ENCODE peak calls at places on chromosomes 3 and 15, in nine cellular contexts. One of them, this sample, is unnamed.

GRCh38 chr3:175941352-175941751 is 1082.2 kb downstream of the NAALADL2 start:
- DNase-seq in stomach: no peak
- DNase-seq in A549: no peak
- DNase-seq in nephron progenitor cell: no peak
- DNase-seq in psoas muscle: no peak
- DNase-seq in astrocyte of the spinal cord: no peak
- DNase-seq in AG04449: no peak
- DNase-seq in progenitor cell of endocrine pancreas: no peak
- DNase-seq in GM12865: peak
- DNase-seq in this sample: no peak

GRCh38 chr3:52401551-52401950 is 43.4 kb downstream of the SEMA3G start:
- DNase-seq in stomach: no peak
- DNase-seq in A549: no peak
- DNase-seq in nephron progenitor cell: no peak
- DNase-seq in psoas muscle: no peak
- DNase-seq in astrocyte of the spinal cord: no peak
- DNase-seq in AG04449: no peak
- DNase-seq in progenitor cell of endocrine pancreas: no peak
- DNase-seq in GM12865: no peak
- DNase-seq in this sample: no peak

GRCh38 chr3:79167651-79168416 is 600.0 kb downstream of the ROBO1 start:
- DNase-seq in stomach: no peak
- DNase-seq in A549: no peak
- DNase-seq in nephron progenitor cell: no peak
- DNase-seq in psoas muscle: no peak
- DNase-seq in astrocyte of the spinal cord: peak
- DNase-seq in AG04449: peak
- DNase-seq in progenitor cell of endocrine pancreas: no peak
- DNase-seq in GM12865: no peak
- DNase-seq in this sample: no peak

GRCh38 chr3:20760981-20761380 is 575.0 kb upstream of the SGO1 start:
- DNase-seq in stomach: no peak
- DNase-seq in A549: no peak
- DNase-seq in nephron progenitor cell: no peak
- DNase-seq in psoas muscle: no peak
- DNase-seq in astrocyte of the spinal cord: no peak
- DNase-seq in AG04449: no peak
- DNase-seq in progenitor cell of endocrine pancreas: no peak
- DNase-seq in GM12865: no peak
- DNase-seq in this sample: no peak

GRCh38 chr15:97691799-97692198 is 268.7 kb upstream of the ARRDC4 start:
- DNase-seq in stomach: no peak
- DNase-seq in A549: no peak
- DNase-seq in nephron progenitor cell: no peak
- DNase-seq in psoas muscle: no peak
- DNase-seq in astrocyte of the spinal cord: no peak
- DNase-seq in AG04449: no peak
- DNase-seq in progenitor cell of endocrine pancreas: no peak
- DNase-seq in GM12865: no peak
- DNase-seq in this sample: no peak

GRCh38 chr15:70049701-70050445 is 47.8 kb downstream of the TLE3 start:
- DNase-seq in stomach: no peak
- DNase-seq in A549: no peak
- DNase-seq in nephron progenitor cell: peak
- DNase-seq in psoas muscle: no peak
- DNase-seq in astrocyte of the spinal cord: no peak
- DNase-seq in AG04449: no peak
- DNase-seq in progenitor cell of endocrine pancreas: no peak
- DNase-seq in GM12865: no peak
- DNase-seq in this sample: no peak

GRCh38 chr3:181493423-181493822 is 218.3 kb upstream of the SOX2 start:
- DNase-seq in stomach: no peak
- DNase-seq in A549: no peak
- DNase-seq in nephron progenitor cell: no peak
- DNase-seq in psoas muscle: no peak
- DNase-seq in astrocyte of the spinal cord: peak
- DNase-seq in AG04449: peak
- DNase-seq in progenitor cell of endocrine pancreas: no peak
- DNase-seq in GM12865: no peak
- DNase-seq in this sample: no peak

GRCh38 chr15:100060276-100060926 is 281.4 kb downstream of the ADAMTS17 start:
- DNase-seq in stomach: peak
- DNase-seq in A549: no peak
- DNase-seq in nephron progenitor cell: no peak
- DNase-seq in psoas muscle: no peak
- DNase-seq in astrocyte of the spinal cord: peak
- DNase-seq in AG04449: no peak
- DNase-seq in progenitor cell of endocrine pancreas: no peak
- DNase-seq in GM12865: no peak
- DNase-seq in this sample: no peak

GRCh38 chr15:93861413-93861812 is 369.9 kb upstream of the MCTP2 start:
- DNase-seq in stomach: no peak
- DNase-seq in A549: no peak
- DNase-seq in nephron progenitor cell: no peak
- DNase-seq in psoas muscle: no peak
- DNase-seq in astrocyte of the spinal cord: no peak
- DNase-seq in AG04449: peak
- DNase-seq in progenitor cell of endocrine pancreas: no peak
- DNase-seq in GM12865: peak
- DNase-seq in this sample: no peak

GRCh38 chr3:101638262-101638745 is 38.6 kb downstream of the ZBTB11 start:
- DNase-seq in stomach: no peak
- DNase-seq in A549: no peak
- DNase-seq in nephron progenitor cell: peak
- DNase-seq in psoas muscle: no peak
- DNase-seq in astrocyte of the spinal cord: peak
- DNase-seq in AG04449: no peak
- DNase-seq in progenitor cell of endocrine pancreas: no peak
- DNase-seq in GM12865: peak
- DNase-seq in this sample: no peak
- TF ChIP-seq CTCF in stomach: no peak
- TF ChIP-seq CTCF in A549: no peak
- TF ChIP-seq CTCF in nephron progenitor cell: no peak
- TF ChIP-seq CTCF in psoas muscle: no peak
- TF ChIP-seq CTCF in astrocyte of the spinal cord: peak
- TF ChIP-seq CTCF in AG04449: no peak
- TF ChIP-seq CTCF in progenitor cell of endocrine pancreas: peak
- TF ChIP-seq CTCF in GM12865: no peak
- TF ChIP-seq CTCF in this sample: no peak

GRCh38 chr15:80916056-80916455 is 73.6 kb downstream of the MESD start:
- DNase-seq in stomach: no peak
- DNase-seq in A549: no peak
- DNase-seq in nephron progenitor cell: no peak
- DNase-seq in psoas muscle: no peak
- DNase-seq in astrocyte of the spinal cord: no peak
- DNase-seq in AG04449: no peak
- DNase-seq in progenitor cell of endocrine pancreas: no peak
- DNase-seq in GM12865: no peak
- DNase-seq in this sample: no peak

GRCh38 chr15:80921736-80922135 is 67.9 kb downstream of the MESD start:
- DNase-seq in stomach: no peak
- DNase-seq in A549: no peak
- DNase-seq in nephron progenitor cell: no peak
- DNase-seq in psoas muscle: no peak
- DNase-seq in astrocyte of the spinal cord: no peak
- DNase-seq in AG04449: no peak
- DNase-seq in progenitor cell of endocrine pancreas: no peak
- DNase-seq in GM12865: no peak
- DNase-seq in this sample: no peak

GRCh38 chr15:80915462-80915861 is 74.2 kb downstream of the MESD start:
- DNase-seq in stomach: no peak
- DNase-seq in A549: no peak
- DNase-seq in nephron progenitor cell: no peak
- DNase-seq in psoas muscle: no peak
- DNase-seq in astrocyte of the spinal cord: no peak
- DNase-seq in AG04449: no peak
- DNase-seq in progenitor cell of endocrine pancreas: no peak
- DNase-seq in GM12865: no peak
- DNase-seq in this sample: no peak

GRCh38 chr15:80920271-80920699 is 69.3 kb downstream of the MESD start:
- DNase-seq in stomach: no peak
- DNase-seq in A549: no peak
- DNase-seq in nephron progenitor cell: no peak
- DNase-seq in psoas muscle: no peak
- DNase-seq in astrocyte of the spinal cord: no peak
- DNase-seq in AG04449: no peak
- DNase-seq in progenitor cell of endocrine pancreas: no peak
- DNase-seq in GM12865: peak
- DNase-seq in this sample: no peak

GRCh38 chr15:80918440-80918839 is 71.2 kb downstream of the MESD start:
- DNase-seq in stomach: no peak
- DNase-seq in A549: no peak
- DNase-seq in nephron progenitor cell: no peak
- DNase-seq in psoas muscle: no peak
- DNase-seq in astrocyte of the spinal cord: no peak
- DNase-seq in AG04449: no peak
- DNase-seq in progenitor cell of endocrine pancreas: no peak
- DNase-seq in GM12865: no peak
- DNase-seq in this sample: no peak
- TF ChIP-seq CTCF in stomach: no peak
- TF ChIP-seq CTCF in A549: no peak
- TF ChIP-seq CTCF in nephron progenitor cell: no peak
- TF ChIP-seq CTCF in psoas muscle: no peak
- TF ChIP-seq CTCF in astrocyte of the spinal cord: no peak
- TF ChIP-seq CTCF in AG04449: no peak
- TF ChIP-seq CTCF in progenitor cell of endocrine pancreas: no peak
- TF ChIP-seq CTCF in GM12865: no peak
- TF ChIP-seq CTCF in this sample: no peak

GRCh38 chr15:101280007-101280406 is 2.7 kb upstream of the SELENOS start:
- DNase-seq in stomach: no peak
- DNase-seq in A549: no peak
- DNase-seq in nephron progenitor cell: no peak
- DNase-seq in psoas muscle: no peak
- DNase-seq in astrocyte of the spinal cord: no peak
- DNase-seq in AG04449: no peak
- DNase-seq in progenitor cell of endocrine pancreas: no peak
- DNase-seq in GM12865: no peak
- DNase-seq in this sample: no peak

GRCh38 chr15:101277038-101277822 is at the start of gene SELENOS:
- DNase-seq in stomach: peak
- DNase-seq in A549: peak
- DNase-seq in nephron progenitor cell: peak
- DNase-seq in psoas muscle: peak
- DNase-seq in astrocyte of the spinal cord: peak
- DNase-seq in AG04449: no peak
- DNase-seq in progenitor cell of endocrine pancreas: peak
- DNase-seq in GM12865: peak
- DNase-seq in this sample: peak

GRCh38 chr15:101276501-101277037 is 716 bp downstream of the SELENOS start:
- DNase-seq in stomach: no peak
- DNase-seq in A549: no peak
- DNase-seq in nephron progenitor cell: no peak
- DNase-seq in psoas muscle: no peak
- DNase-seq in astrocyte of the spinal cord: peak
- DNase-seq in AG04449: no peak
- DNase-seq in progenitor cell of endocrine pancreas: no peak
- DNase-seq in GM12865: peak
- DNase-seq in this sample: no peak

GRCh38 chr15:101275018-101275417 is 2.3 kb downstream of the SELENOS start:
- DNase-seq in stomach: no peak
- DNase-seq in A549: no peak
- DNase-seq in nephron progenitor cell: no peak
- DNase-seq in psoas muscle: no peak
- DNase-seq in astrocyte of the spinal cord: no peak
- DNase-seq in AG04449: no peak
- DNase-seq in progenitor cell of endocrine pancreas: no peak
- DNase-seq in GM12865: peak
- DNase-seq in this sample: no peak

DNA sequence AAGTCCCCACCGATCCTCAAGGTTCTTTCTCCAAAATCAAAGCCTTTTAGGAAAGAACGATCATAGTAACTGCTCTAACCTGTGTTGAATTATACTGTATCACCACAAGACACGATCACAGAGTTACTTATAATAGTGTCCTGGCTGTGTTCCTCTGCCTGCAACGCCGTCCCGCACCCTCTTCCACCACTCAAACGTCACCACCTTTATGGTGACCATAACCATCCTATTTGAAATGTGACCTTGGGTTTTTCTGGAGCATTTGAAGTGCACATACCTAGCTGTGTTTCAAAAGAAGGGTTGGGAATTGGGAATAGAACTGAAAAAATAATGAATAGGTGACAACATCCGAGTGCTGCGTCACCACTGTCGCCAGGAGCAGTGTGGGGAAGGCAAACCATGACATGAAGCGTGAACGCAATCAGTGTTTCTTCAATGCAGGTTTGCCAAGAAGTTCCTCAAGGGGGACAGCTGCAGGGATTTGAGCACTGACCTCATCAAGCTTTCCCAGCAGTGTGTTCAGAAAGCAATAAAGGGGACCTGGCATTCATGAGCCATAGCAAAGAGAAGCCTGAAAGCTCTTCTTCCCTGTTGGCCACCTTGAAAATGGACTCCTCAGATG is 769 bp upstream of the SELENOS start:
- DNase-seq in stomach: no peak
- DNase-seq in A549: no peak
- DNase-seq in nephron progenitor cell: no peak
- DNase-seq in psoas muscle: no peak
- DNase-seq in astrocyte of the spinal cord: no peak
- DNase-seq in AG04449: no peak
- DNase-seq in progenitor cell of endocrine pancreas: no peak
- DNase-seq in GM12865: no peak
- DNase-seq in this sample: no peak
- TF ChIP-seq CTCF in stomach: no peak
- TF ChIP-seq CTCF in A549: no peak
- TF ChIP-seq CTCF in nephron progenitor cell: no peak
- TF ChIP-seq CTCF in psoas muscle: no peak
- TF ChIP-seq CTCF in astrocyte of the spinal cord: no peak
- TF ChIP-seq CTCF in AG04449: no peak
- TF ChIP-seq CTCF in progenitor cell of endocrine pancreas: no peak
- TF ChIP-seq CTCF in GM12865: no peak
- TF ChIP-seq CTCF in this sample: no peak

DNA sequence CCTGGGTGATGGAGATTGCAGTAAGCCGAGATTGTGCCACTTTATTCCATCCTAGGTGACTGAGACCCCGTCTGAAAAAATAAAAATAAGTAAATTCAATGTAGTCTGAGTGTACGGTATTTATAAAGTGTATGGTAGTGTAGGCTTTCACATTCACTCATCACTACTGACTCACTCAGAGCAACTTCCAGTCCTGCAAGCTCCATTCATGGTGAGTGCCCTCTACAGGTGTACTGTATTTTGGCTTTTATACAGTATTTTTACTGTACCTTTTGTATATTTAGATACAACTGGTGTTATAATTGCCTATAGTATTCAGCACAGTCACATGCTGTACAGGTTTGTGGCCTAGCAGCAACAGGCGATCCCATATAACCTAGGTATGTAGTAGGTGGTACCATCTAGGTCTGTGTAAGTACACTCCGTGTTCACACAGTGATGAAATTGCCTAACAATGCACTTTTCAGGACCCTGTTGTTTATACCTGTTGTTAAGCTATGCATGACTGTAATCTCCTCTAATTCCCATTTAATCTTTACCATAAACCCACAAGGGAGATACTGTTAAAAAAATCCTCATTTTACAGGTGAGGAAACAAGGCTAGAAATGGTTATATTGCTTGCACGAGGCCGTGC is 19.3 kb downstream of the CACNA1D start:
- DNase-seq in stomach: no peak
- DNase-seq in A549: no peak
- DNase-seq in nephron progenitor cell: no peak
- DNase-seq in psoas muscle: no peak
- DNase-seq in astrocyte of the spinal cord: no peak
- DNase-seq in AG04449: no peak
- DNase-seq in progenitor cell of endocrine pancreas: no peak
- DNase-seq in GM12865: peak
- DNase-seq in this sample: no peak
- TF ChIP-seq CTCF in stomach: no peak
- TF ChIP-seq CTCF in A549: peak
- TF ChIP-seq CTCF in nephron progenitor cell: no peak
- TF ChIP-seq CTCF in psoas muscle: no peak
- TF ChIP-seq CTCF in astrocyte of the spinal cord: peak
- TF ChIP-seq CTCF in AG04449: no peak
- TF ChIP-seq CTCF in progenitor cell of endocrine pancreas: peak
- TF ChIP-seq CTCF in GM12865: peak
- TF ChIP-seq CTCF in this sample: no peak